ENCODE peak calls at places on chromosome 5, in five cellular contexts. B is progenitor cell of endocrine pancreas, H is vagina, N is fibroblast of pulmonary artery, P is GM13977. X is an unnamed sample.

GRCh38 chr5:1921711-1922110 is 39.0 kb upstream of the IRX4 start:
- DNase-seq in P (no peak), H (no peak), B (no peak), N (no peak), X (no peak)

GRCh38 chr5:173201636-173202265 is 33.3 kb downstream of the NKX2-5 start:
- DNase-seq in P (no peak), B (no peak), N (peak), H (no peak), X (no peak)

GRCh38 chr5:158701406-158702177 is 398.1 kb downstream of the EBF1 start:
- DNase-seq in N (peak), B (no peak), P (no peak), H (no peak), X (no peak)

GRCh38 chr5:154972476-154973080 is 31.7 kb downstream of the MRPL22 start:
- DNase-seq in B (peak), H (no peak), N (peak), P (no peak), X (no peak)

GRCh38 chr5:172588380-172588779 is 52.7 kb upstream of the NEURL1B start:
- DNase-seq in P (no peak), N (no peak), B (no peak), H (no peak), X (no peak)

GRCh38 chr5:123369371-123369968 is 53.7 kb downstream of the CEP120 start:
- DNase-seq in H (no peak), N (no peak), B (no peak), P (no peak), X (no peak)

GRCh38 chr5:142664067-142664466 is 21.8 kb downstream of the FGF1 start:
- DNase-seq in H (no peak), P (no peak), N (no peak), B (no peak), X (no peak)

GRCh38 chr5:1772634-1773033 is 27.0 kb downstream of the MRPL36 start:
- DNase-seq in P (peak), N (peak), H (no peak), B (no peak), X (no peak)

GRCh38 chr5:2193142-2193922 is 310.6 kb upstream of the IRX4 start:
- DNase-seq in P (no peak), H (no peak), B (peak), N (no peak), X (no peak)

GRCh38 chr5:74686962-74687751 is 2.1 kb downstream of the HEXB start:
- DNase-seq in H (no peak), B (no peak), P (no peak), N (no peak), X (no peak)

GRCh38 chr5:34957299-34957698 is 27.9 kb downstream of the DNAJC21 start:
- DNase-seq in H (no peak), N (peak), P (no peak), B (no peak), X (no peak)

GRCh38 chr5:80034962-80035821 is at the start of gene THBS4:
- DNase-seq in B (no peak), N (no peak), P (no peak), H (no peak), X (no peak)

DNA sequence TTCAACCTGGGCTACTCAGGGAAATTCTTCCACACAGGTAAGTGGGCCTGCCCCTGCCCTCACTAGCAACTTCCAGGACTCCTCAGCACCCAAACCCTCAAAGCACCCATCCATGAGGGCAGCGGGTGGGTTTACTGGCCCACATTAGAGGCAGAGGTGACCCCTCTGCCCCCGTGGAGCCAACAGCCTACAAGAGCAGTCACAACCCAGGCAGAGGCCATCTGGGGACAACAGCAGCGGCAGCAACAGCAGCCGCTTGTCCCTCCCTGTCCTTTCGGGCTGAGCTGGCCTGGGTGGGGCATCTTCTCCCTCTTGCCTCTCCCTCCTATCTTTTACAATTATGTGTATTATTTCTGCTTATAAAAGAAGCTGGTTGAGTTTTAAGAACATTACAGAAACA is 25.1 kb downstream of the NDST1 start:
- DNase-seq in H (no peak), P (no peak), N (no peak), B (no peak), X (no peak)
- TF ChIP-seq CTCF in H (no peak), P (no peak), N (no peak), B (no peak), X (no peak)

DNA sequence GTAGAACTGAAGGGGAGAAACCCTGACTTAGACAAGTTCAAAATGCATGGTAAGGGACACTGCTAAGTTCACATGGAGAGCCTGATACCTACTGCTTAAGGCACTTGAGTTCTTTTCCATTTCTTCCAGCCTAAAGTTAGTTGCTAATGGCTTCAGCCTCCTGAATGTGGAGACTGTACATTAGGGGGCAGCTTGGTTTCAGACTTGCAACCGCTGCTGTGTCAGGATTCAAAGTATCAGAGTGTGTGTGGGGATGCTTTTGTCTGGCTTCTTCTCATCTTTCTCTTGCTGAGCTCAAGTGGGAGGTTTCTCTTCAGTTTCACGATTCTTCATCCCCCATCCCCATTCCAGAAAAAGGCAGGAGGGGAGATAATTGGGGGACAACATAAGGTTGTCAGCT is 49.4 kb downstream of the ATP10B start:
- DNase-seq in N (no peak), B (no peak), P (no peak), H (no peak), X (no peak)
- TF ChIP-seq CTCF in N (no peak), B (peak), P (peak), H (no peak), X (no peak)

DNA sequence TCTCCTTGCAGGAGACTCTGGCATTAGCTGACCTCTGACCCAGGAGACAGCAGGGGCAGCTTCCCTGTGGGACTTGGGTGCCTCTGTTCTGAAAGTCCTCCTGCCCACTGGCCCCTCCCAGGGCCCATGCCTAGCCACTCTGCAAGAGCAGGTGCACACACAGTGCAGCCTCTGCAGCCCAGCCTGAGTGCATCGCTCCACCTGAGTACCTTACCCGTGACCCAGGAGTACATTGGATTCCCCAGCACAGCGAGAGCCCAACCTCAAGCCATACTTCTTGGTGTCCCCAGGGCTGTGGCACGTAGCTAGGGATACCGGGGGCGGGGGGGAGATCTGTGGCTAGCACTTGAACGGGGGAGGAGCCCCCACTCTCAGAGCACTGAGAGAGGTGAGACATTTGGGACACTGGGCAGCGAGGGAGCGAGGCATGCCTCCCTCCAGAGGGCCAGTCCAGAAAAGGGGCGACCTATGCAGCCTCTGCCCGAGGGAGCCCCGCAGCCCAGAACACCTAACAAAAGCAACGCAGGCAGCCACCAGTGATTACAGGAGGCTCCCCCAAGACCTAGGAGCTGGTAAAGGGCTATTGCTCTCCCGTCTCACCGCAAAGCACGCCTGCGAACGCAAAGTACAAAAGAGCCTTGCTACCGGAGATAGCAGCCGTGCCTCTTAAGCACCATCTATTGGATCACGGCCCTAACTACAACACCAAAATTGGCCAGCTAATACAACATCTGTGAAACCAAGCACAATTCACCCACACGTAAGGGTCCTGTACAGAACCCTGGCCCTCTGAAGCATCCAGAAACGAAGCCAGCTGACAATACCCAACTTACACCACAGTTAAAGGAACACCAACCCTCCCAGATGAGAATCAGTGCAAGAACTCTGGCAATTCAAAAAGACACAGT is 826 bp upstream of the PRDM9 start:
- DNase-seq in B (no peak), N (peak), H (no peak), P (no peak), X (no peak)
- TF ChIP-seq CTCF in B (peak), N (peak), H (no peak), P (no peak), X (no peak)

DNA sequence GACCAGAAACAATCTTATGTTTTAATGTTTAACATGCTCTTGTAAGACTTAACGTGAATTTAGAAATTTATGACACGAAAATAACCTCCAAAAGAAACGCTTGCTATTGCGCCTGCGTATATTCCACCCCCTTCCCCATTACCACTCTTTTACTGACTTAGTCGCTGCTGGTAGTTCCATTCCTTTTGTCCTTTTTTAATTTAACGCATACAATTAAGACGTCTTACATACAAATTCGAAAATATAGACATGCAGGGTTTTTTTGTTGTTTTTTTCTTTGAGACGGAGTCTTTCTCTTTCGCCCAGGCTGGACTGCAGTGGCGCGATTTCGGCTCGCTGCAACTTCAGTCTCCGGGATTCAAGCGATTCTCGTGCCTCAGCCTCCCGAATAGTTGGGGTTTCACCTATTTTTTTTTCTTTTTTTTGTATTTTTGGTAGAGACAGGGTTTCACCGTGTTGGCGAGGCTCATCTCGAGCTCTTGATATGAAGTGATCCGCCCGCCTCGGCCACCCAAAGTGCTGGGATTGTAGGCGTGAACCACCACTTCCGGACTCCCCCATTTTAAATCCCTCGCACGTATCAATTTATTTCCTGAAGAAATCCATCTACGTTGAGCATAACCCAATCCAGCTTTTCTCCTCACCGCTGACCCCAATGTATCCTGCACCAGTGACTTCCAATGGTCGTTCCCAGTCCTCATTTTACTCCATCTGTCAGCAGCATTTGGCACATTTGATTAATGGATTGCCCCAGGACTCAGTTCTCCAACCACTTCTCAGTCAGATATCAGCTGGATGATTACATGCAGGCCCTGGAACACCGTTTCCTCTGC is 678 bp upstream of the MED7 start:
- DNase-seq in P (peak), H (no peak), B (no peak), N (peak), X (peak)
- TF ChIP-seq CTCF in P (no peak), H (no peak), B (no peak), N (no peak), X (no peak)

GRCh38 chr5:140575309-140575708 is 10.7 kb downstream of the SLC35A4 start:
- DNase-seq in P (no peak), B (no peak), N (peak), H (no peak), X (no peak)
- TF ChIP-seq CTCF in P (no peak), B (peak), N (peak), H (no peak), X (no peak)

DNA sequence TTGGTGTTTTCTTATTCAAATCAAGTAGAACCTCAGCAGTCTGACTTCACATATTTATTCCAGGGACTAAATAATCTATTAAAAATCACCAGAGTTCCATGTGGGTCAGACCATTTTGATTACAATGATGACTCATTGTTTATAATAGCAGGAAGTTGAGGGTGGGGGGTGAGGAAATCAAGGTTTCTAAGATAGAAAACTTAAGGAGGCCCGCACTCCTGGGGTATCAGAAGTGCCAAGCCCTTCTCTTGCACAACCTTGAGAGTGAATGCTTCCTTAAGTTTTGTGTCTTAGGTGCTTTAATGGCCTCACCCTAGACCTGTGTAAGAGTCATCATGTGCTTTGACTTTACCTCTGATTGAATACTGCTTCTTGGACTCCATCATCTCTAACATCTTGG is 31.9 kb upstream of the NPR3 start:
- DNase-seq in N (peak), B (no peak), H (no peak), P (no peak), X (no peak)
- TF ChIP-seq CTCF in N (no peak), B (no peak), H (no peak), P (no peak), X (no peak)

GRCh38 chr5:77560677-77561263 is 68.7 kb upstream of the WDR41 start:
- DNase-seq in N (peak), H (no peak), B (no peak), P (peak), X (no peak)
- TF ChIP-seq CTCF in N (peak), H (no peak), B (peak), P (peak), X (no peak)

GRCh38 chr5:146451411-146451810 is 4.3 kb downstream of the TCERG1 start:
- DNase-seq in B (no peak), P (no peak), N (no peak), H (no peak), X (no peak)
- TF ChIP-seq CTCF in B (peak), P (peak), N (peak), H (no peak), X (no peak)

X was measured in natural killer cell.